ENCODE peak calls at places on chromosomes 7 and 10, in seven cellular contexts. Y, C, Z, F, L, Q and V are unnamed samples. For H3K27me3, the result is how much of the 10 kb centered on the place peaks cover.

GRCh38 chr7:82678259-82678658 is 234.7 kb upstream of the CACNA2D1 start:
- DNase-seq in Y (no peak), C (no peak), Z (no peak), F (no peak), L (no peak), Q (no peak), V (no peak)

GRCh38 chr7:50543776-50544442 is 21.3 kb downstream of the DDC start:
- DNase-seq in Y (no peak), C (no peak), Z (no peak), F (no peak), L (no peak), Q (no peak), V (no peak)

GRCh38 chr7:152893801-152894294 is 134.3 kb downstream of the ACTR3B start:
- DNase-seq in Y (no peak), C (no peak), Z (no peak), F (no peak), L (no peak), Q (no peak), V (no peak)

GRCh38 chr10:68992721-68993440 is 4.3 kb downstream of the KIFBP start:
- DNase-seq in Y (no peak), C (no peak), Z (peak), F (no peak), L (peak), Q (peak), V (no peak)

GRCh38 chr10:18164093-18164492 is 23.9 kb downstream of the CACNB2 start:
- DNase-seq in Y (no peak), C (no peak), Z (no peak), F (no peak), L (peak), Q (peak), V (no peak)

GRCh38 chr10:75430000-75430763 is 1.2 kb upstream of the LRMDA start:
- DNase-seq in Y (peak), C (peak), Z (peak), F (no peak), L (no peak), Q (no peak), V (peak)

GRCh38 chr7:140525741-140526140 is 46.4 kb upstream of the MKRN1 start:
- DNase-seq in Y (no peak), C (no peak), Z (no peak), F (no peak), L (no peak), Q (no peak), V (no peak)

GRCh38 chr7:41060796-41061195 is 642.1 kb downstream of the INHBA start:
- DNase-seq in Y (no peak), C (no peak), Z (no peak), F (no peak), L (no peak), Q (no peak), V (no peak)

GRCh38 chr7:80387634-80388033 is 124.2 kb downstream of the GNAT3 start:
- DNase-seq in Y (no peak), C (no peak), Z (no peak), F (no peak), L (no peak), Q (no peak), V (peak)

GRCh38 chr10:61164458-61165160 is 220.6 kb upstream of the RHOBTB1 start:
- DNase-seq in Y (no peak), C (peak), Z (peak), F (no peak), L (no peak), Q (no peak), V (no peak)

GRCh38 chr10:51405580-51406367 is 293.6 kb downstream of the CSTF2T start:
- DNase-seq in Y (no peak), C (no peak), Z (no peak), F (no peak), L (no peak), Q (peak), V (peak)

GRCh38 chr10:30973737-30974136 is 57.9 kb downstream of the ZNF438 start:
- DNase-seq in Y (no peak), C (no peak), Z (no peak), F (no peak), L (no peak), Q (no peak), V (no peak)

GRCh38 chr7:106283831-106284515 is 810 bp downstream of the NAMPT start:
- DNase-seq in Y (no peak), C (peak), Z (peak), F (peak), L (no peak), Q (peak), V (peak)

GRCh38 chr7:29825750-29826529 is 19.6 kb downstream of the WIPF3 start:
- DNase-seq in Y (no peak), C (no peak), Z (no peak), F (no peak), L (no peak), Q (no peak), V (no peak)

GRCh38 chr7:33880787-33881186 is 24.6 kb upstream of the BMPER start:
- DNase-seq in Y (no peak), C (no peak), Z (no peak), F (no peak), L (no peak), Q (peak), V (no peak)

GRCh38 chr10:72164617-72165016 is 51.2 kb upstream of the ANAPC16 start:
- DNase-seq in Y (no peak), C (no peak), Z (no peak), F (no peak), L (no peak), Q (peak), V (no peak)
- TF ChIP-seq CTCF in Y (peak), C (peak), Z (no peak), F (no peak), L (peak), Q (no peak), V (peak)

GRCh38 chr10:99427566-99428150 is 2.8 kb downstream of the GOT1 start:
- DNase-seq in Y (no peak), C (no peak), Z (no peak), F (no peak), L (no peak), Q (no peak), V (no peak)
- H3K4me3 ChIP-seq in Y (no peak), C (no peak), Z (no peak), F (no peak), L (no peak), Q (no peak), V (no peak)

GRCh38 chr10:99233680-99234018 is 2.0 kb downstream of the HPSE2 start:
- DNase-seq in Y (no peak), C (peak), Z (no peak), F (peak), L (no peak), Q (no peak), V (no peak)

GRCh38 chr10:99235469-99235871 is at the start of gene HPSE2:
- DNase-seq in Y (no peak), C (no peak), Z (no peak), F (no peak), L (no peak), Q (no peak), V (no peak)

GRCh38 chr10:99234739-99235468 is 748 bp downstream of the HPSE2 start:
- DNase-seq in Y (no peak), C (no peak), Z (no peak), F (no peak), L (no peak), Q (peak), V (no peak)

GRCh38 chr10:99233000-99233679 is 2.5 kb downstream of the HPSE2 start:
- DNase-seq in Y (no peak), C (no peak), Z (no peak), F (no peak), L (no peak), Q (no peak), V (no peak)

DNA sequence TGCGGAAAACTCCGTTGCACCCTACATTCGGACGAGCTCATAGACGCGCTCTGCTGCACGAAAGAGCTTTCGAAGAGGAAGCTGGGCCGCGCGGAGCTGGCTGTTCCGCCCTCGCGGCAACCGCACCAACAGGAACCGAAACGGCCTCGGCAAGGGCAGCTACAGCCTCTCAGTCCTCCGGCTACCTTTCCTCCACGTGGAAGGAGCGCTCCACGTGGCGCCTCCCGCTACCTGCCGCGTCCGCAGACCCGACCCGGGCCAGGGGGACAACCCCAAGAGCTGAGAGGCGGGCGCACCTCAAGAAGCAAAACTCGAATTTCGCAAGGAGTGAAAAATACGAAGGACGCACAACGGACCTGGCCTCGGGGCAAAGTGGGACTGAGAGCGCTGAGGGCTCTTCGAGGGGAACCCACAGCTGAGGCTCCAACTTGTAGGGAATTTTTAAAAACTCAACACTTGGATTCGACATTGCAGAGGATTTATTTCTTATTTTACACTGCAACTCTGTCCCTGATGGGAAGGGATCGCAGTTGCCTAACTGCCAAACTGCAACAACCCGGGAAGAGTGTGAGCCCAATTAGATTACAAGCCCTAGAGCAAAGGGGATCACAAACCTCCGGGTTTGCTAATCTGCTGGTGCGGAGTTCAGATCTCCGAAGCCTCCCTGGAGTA is 1.4 kb downstream of the HPSE2 start:
- DNase-seq in Y (peak), C (peak), Z (peak), F (peak), L (no peak), Q (peak), V (no peak)
- H3K27me3 ChIP-seq in Y (half or more), C (half or more), Z (under half), F (under half), L (half or more), Q (half or more), V (half or more)

DNA sequence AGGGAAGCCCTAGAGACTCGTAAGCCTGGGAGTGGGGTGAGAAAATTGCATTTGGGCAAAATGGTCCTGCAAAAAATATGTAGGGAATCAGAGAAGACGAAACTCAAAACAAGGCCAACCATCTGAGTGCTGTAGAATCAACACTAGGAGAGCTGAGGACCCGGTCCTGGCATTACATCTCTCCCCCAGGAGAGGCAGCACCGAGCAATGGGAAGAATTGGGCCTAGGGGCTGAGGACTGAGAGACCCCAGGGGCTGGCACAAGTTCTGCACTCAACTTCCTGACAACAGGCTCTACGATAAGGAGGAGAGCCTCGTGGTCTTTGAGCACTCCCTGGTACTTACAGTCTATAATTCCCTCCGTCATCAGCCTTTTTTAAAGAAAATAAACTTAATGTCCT is 47.6 kb downstream of the BPGM start:
- DNase-seq in Y (no peak), C (no peak), Z (no peak), F (no peak), L (no peak), Q (no peak), V (no peak)
- TF ChIP-seq CTCF in Y (no peak), C (peak), Z (peak), F (peak), L (peak), Q (peak), V (peak)

GRCh38 chr10:110642980-110643655 is 1.0 kb upstream of the RBM20 start:
- DNase-seq in Y (no peak), C (no peak), Z (peak), F (no peak), L (no peak), Q (no peak), V (no peak)
- H3K4me3 ChIP-seq in Y (peak), C (peak), Z (peak), F (peak), L (peak), Q (peak), V (peak)

DNA sequence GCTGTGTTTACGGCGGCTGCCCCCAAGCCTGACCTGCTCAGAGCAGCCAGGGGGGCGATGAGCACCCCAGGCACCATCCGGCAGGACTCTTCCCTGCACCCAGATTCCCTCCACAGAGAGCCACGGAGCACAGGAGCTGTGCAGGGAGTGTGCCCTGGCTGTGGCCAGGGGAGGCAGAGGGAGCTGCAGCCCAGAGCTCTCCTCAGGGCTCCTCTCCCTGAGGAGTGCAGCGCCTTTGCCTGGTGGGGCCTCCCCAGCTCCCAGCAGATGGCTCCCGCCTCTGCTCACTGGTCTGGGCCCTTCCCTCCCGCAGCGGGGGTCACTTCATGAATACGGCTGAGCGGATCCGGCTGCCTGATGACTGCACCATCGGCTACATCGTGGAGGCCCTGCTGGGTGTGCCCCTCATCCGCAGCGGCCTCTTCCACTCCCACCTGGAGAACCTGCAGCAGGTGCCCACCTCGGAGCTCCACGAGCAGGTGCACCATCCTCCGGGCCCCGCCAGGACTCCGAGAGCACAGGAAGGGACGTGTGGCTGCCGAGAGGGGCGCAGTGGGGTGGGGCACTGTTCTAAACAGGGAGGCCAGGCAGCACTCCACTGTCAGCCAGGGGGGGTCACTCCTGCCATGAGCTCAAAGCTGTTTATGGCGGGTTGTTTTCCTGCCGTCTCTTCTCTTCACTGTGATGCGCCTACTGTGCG is 6.5 kb downstream of the LFNG start:
- DNase-seq in Y (peak), C (no peak), Z (peak), F (no peak), L (no peak), Q (no peak), V (no peak)
- H3K27me3 ChIP-seq in Y (under half), C (under half), Z (under half), F (under half), L (under half), Q (under half), V (under half)